ENCODE peak calls at places on chromosomes 3 and 15, in eight cellular contexts. B is Panc1, V is HAP-1, H is OCI-LY7, M is NT2/D1, S is PC-3, G is lower leg skin, E is HFF-Myc. Z is an unnamed sample.

GRCh38 chr3:129398803-129399144 is 29.7 kb downstream of the EFCAB12 start:
- DNase-seq in B (no peak), V (no peak), H (peak; percentile 20), M (no peak), S (no peak), G (no peak), E (no peak), Z (no peak)

GRCh38 chr3:172125963-172126403 is 86.6 kb downstream of the FNDC3B start:
- DNase-seq in B (no peak), V (no peak), H (no peak), M (no peak), S (peak; percentile 10), G (peak; percentile 83), E (peak; percentile 86), Z (no peak)

GRCh38 chr3:126895178-126896066 is 87.5 kb upstream of the PLXNA1 start:
- DNase-seq in B (no peak), V (no peak), H (no peak), M (peak; percentile 3), S (peak; percentile 61), G (no peak), E (no peak), Z (no peak)

GRCh38 chr3:2927252-2927651 is 182.9 kb downstream of the IL5RA start:
- DNase-seq in B (no peak), V (no peak), H (no peak), M (no peak), S (no peak), G (no peak), E (no peak), Z (no peak)

GRCh38 chr3:31893174-31893573 is 87.9 kb downstream of the OSBPL10 start:
- DNase-seq in B (no peak), V (peak; percentile 45), H (no peak), M (no peak), S (no peak), G (no peak), E (no peak), Z (no peak)

GRCh38 chr15:68584704-68585573 is 6.1 kb downstream of the CORO2B start:
- DNase-seq in B (no peak), V (no peak), H (no peak), M (no peak), S (no peak), G (no peak), E (no peak), Z (no peak)

GRCh38 chr3:195259146-195259563 is 11.8 kb downstream of the XXYLT1 start:
- DNase-seq in B (no peak), V (no peak), H (no peak), M (no peak), S (peak; percentile 30), G (no peak), E (peak; percentile 56), Z (no peak)

GRCh38 chr3:141619450-141619849 is 118.6 kb upstream of the RNF7 start:
- DNase-seq in B (no peak), V (no peak), H (no peak), M (no peak), S (no peak), G (no peak), E (no peak), Z (no peak)

GRCh38 chr15:88257311-88257901 is 867 bp upstream of the NTRK3 start:
- DNase-seq in B (no peak), V (no peak), H (peak; percentile 38), M (no peak), S (no peak), G (no peak), E (no peak), Z (no peak)

DNA sequence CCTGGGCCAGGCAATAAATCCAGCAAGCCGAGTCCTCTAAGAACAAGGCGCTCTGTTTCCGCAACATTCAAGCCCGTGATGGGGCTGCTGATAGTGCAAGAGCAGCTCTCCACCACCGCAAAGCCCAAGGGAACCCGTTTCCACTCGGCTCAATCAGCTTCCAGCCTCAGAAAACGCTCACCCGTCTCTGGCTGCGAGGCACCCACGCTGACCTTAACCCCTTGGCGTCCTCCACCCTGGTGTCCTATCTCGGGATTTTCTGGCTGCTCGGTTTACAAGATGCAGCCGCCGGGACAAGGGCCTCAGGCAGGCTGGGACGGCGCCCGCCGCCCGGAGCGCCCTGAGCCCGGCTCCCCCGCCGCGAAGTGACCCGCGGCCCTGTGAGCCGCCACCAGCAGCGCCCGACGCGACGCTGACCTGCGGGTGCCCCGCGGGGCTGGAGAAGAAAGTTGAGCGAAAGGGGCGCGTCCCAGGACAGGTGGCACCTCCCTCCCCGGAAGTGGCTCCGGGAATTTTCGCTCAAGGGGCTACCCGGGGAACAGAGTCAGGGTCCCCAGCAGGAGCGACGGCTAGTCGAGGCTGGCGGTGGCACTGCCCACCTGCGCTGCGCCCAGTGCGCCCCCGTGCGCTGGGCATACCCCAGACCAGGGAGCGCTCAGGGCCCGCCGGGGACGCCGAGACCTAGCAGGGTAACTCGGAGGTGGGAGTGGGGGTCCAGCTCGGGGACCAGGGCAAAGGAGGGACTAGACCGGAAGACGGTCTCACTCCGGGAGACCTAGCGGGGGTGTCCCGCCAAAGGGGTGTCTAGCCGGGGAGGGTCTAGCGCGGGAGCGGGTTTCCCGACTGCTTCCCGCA is 18.1 kb downstream of the SPATA12 start:
- DNase-seq in B (no peak), V (peak; percentile 13), H (peak; percentile 84), M (no peak), S (peak; percentile 47), G (peak; percentile 76), E (no peak), Z (no peak)
- H3K4me3 ChIP-seq in B (peak overlapping the region; percentile 74), V (peak overlapping the region; percentile 80), H (peak overlapping the region; percentile 98), M (peak overlapping the region; percentile 84), S (peak overlapping the region; percentile 99), G (peak overlapping the region; percentile 61), E (peak overlapping the region; percentile 64), Z (peak overlapping the region; percentile 76)

GRCh38 chr3:149659173-149659468 is 1.3 kb upstream of the WWTR1 start:
- DNase-seq in B (no peak), V (no peak), H (no peak), M (no peak), S (no peak), G (no peak), E (no peak), Z (no peak)
- H3K4me3 ChIP-seq in B (peak overlapping the region; percentile 87), V (peak overlapping the region; percentile 67), H (no peak overlapping the region), M (peak overlapping the region; percentile 85), S (peak overlapping the region; percentile 98), G (no peak overlapping the region), E (peak overlapping the region; percentile 79), Z (no peak overlapping the region)

GRCh38 chr3:188217011-188217463 is 63.1 kb downstream of the LPP start:
- DNase-seq in B (no peak), V (no peak), H (peak; percentile 85), M (no peak), S (no peak), G (no peak), E (no peak), Z (no peak)
- H3K4me3 ChIP-seq in B (no peak overlapping the region), V (no peak overlapping the region), H (peak overlapping the region; percentile 42), M (no peak overlapping the region), S (no peak overlapping the region), G (no peak overlapping the region), E (no peak overlapping the region), Z (no peak overlapping the region)

GRCh38 chr3:186742618-186743335 is 25.6 kb downstream of the KNG1 start:
- DNase-seq in B (no peak), V (no peak), H (no peak), M (no peak), S (peak; percentile 30), G (no peak), E (no peak), Z (no peak)
- H3K4me3 ChIP-seq in B (no peak overlapping the region), V (no peak overlapping the region), H (no peak overlapping the region), M (no peak overlapping the region), S (no peak overlapping the region), G (no peak overlapping the region), E (no peak overlapping the region), Z (no peak overlapping the region)

DNA sequence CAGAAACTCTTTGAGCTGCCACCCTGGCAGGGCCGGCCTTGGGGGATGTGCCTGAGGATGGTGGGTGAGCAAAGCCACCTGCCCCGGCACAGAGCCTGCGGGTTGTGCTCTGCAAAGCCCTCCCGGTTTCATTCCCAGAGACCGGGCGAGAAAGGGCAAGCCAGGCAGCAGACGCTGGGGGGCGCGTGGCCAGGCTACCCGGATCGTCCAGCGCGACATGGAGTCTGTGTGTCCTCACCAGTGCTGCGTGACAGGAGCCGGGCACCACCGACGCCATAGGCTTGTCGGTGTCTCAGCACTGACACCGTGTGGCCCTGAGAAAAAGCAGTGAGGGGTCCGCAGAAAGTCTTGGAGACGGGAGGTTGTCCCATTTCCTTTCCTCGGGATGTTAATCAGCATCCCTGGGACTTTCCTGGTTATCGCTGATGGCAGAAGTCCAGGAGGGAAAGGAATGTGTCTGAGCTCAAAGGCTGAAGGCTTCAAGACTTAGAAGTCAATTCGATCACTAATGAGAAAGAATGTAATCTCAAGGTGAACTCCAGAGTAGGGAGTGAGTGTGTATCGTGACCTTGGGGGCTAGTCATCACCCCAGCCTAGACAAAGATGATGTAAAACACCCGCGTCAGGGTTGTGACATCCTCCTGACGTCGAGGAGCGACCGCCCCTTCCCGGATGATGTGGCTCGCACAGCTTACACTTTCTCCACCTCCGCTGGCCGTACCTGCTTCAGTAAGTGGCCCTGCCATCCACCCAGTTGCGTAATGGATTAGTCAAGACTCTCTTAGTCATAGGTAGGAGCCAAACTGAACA is 36.3 kb upstream of the PLA2G4E start:
- DNase-seq in B (peak; percentile 73), V (peak; percentile 68), H (peak; percentile 33), M (peak; percentile 67), S (peak; percentile 99), G (peak; percentile 84), E (no peak), Z (peak; percentile 64)
- H3K4me3 ChIP-seq in B (peak overlapping the region; percentile 30), V (no peak overlapping the region), H (no peak overlapping the region), M (no peak overlapping the region), S (peak overlapping the region; percentile 58), G (no peak overlapping the region), E (no peak overlapping the region), Z (no peak overlapping the region)

GRCh38 chr3:50356553-50356952 is 2.8 kb downstream of the TMEM115 start:
- DNase-seq in B (no peak), V (no peak), H (no peak), M (no peak), S (peak; percentile 70), G (no peak), E (no peak), Z (no peak)
- H3K4me3 ChIP-seq in B (peak overlapping the region; percentile 71), V (peak overlapping the region; percentile 74), H (peak overlapping the region; percentile 76), M (no peak overlapping the region), S (peak overlapping the region; percentile 85), G (no peak overlapping the region), E (peak overlapping the region; percentile 85), Z (no peak overlapping the region)

GRCh38 chr3:14674841-14675240 is at the start of gene C3orf20:
- DNase-seq in B (no peak), V (no peak), H (no peak), M (no peak), S (no peak), G (no peak), E (no peak), Z (no peak)
- H3K4me3 ChIP-seq in B (no peak within 1 kb of the TSS), V (no peak within 1 kb of the TSS), H (no peak within 1 kb of the TSS), M (no peak within 1 kb of the TSS), S (no peak within 1 kb of the TSS), G (no peak within 1 kb of the TSS), E (no peak within 1 kb of the TSS), Z (no peak within 1 kb of the TSS)

GRCh38 chr3:112635674-112636073 is 5.3 kb downstream of the CCDC80 start:
- DNase-seq in B (no peak), V (no peak), H (no peak), M (no peak), S (no peak), G (no peak), E (no peak), Z (no peak)
- H3K4me3 ChIP-seq in B (no peak overlapping the region), V (no peak overlapping the region), H (no peak overlapping the region), M (no peak overlapping the region), S (no peak overlapping the region), G (no peak overlapping the region), E (peak overlapping the region; percentile 26), Z (no peak overlapping the region)

Z was measured in iPS DF 6.9.